ENCODE peak calls at places on chromosomes 6 and 20, in nine cellular contexts. One of them, this sample, is unnamed.

GRCh38 chr6:39684790-39685485 is 40.3 kb downstream of the KIF6 start:
- DNase-seq in lung: no peak
- DNase-seq in A549: peak
- DNase-seq in HCT116: no peak
- DNase-seq in sigmoid colon: no peak
- DNase-seq in neural progenitor cell: no peak
- DNase-seq in left lung: no peak
- DNase-seq in HL-60: no peak
- DNase-seq in CD4-positive, alpha-beta memory T cell: no peak
- DNase-seq in this sample: no peak

GRCh38 chr20:32859961-32860360 is 1.2 kb downstream of the EFCAB8 start:
- DNase-seq in lung: no peak
- DNase-seq in A549: no peak
- DNase-seq in HCT116: no peak
- DNase-seq in sigmoid colon: no peak
- DNase-seq in neural progenitor cell: no peak
- DNase-seq in left lung: no peak
- DNase-seq in HL-60: no peak
- DNase-seq in CD4-positive, alpha-beta memory T cell: no peak
- DNase-seq in this sample: no peak

GRCh38 chr6:105601541-105602174 is 198.8 kb upstream of the PREP start:
- DNase-seq in lung: peak
- DNase-seq in A549: peak
- DNase-seq in HCT116: no peak
- DNase-seq in sigmoid colon: peak
- DNase-seq in neural progenitor cell: no peak
- DNase-seq in left lung: no peak
- DNase-seq in HL-60: peak
- DNase-seq in CD4-positive, alpha-beta memory T cell: peak
- DNase-seq in this sample: no peak

GRCh38 chr6:131001113-131001776 is 61.8 kb downstream of the EPB41L2 start:
- DNase-seq in lung: no peak
- DNase-seq in A549: no peak
- DNase-seq in HCT116: no peak
- DNase-seq in sigmoid colon: no peak
- DNase-seq in neural progenitor cell: no peak
- DNase-seq in left lung: no peak
- DNase-seq in HL-60: no peak
- DNase-seq in CD4-positive, alpha-beta memory T cell: no peak
- DNase-seq in this sample: no peak

GRCh38 chr6:146546440-146546839 is 2.8 kb downstream of the RAB32 start:
- DNase-seq in lung: no peak
- DNase-seq in A549: peak
- DNase-seq in HCT116: no peak
- DNase-seq in sigmoid colon: no peak
- DNase-seq in neural progenitor cell: no peak
- DNase-seq in left lung: no peak
- DNase-seq in HL-60: peak
- DNase-seq in CD4-positive, alpha-beta memory T cell: no peak
- DNase-seq in this sample: no peak

GRCh38 chr6:38345586-38345985 is 294.1 kb downstream of the BTBD9 start:
- DNase-seq in lung: no peak
- DNase-seq in A549: no peak
- DNase-seq in HCT116: no peak
- DNase-seq in sigmoid colon: no peak
- DNase-seq in neural progenitor cell: no peak
- DNase-seq in left lung: no peak
- DNase-seq in HL-60: no peak
- DNase-seq in CD4-positive, alpha-beta memory T cell: no peak
- DNase-seq in this sample: peak

GRCh38 chr6:147675281-147675680 is 166.8 kb downstream of the SAMD5 start:
- DNase-seq in lung: no peak
- DNase-seq in A549: no peak
- DNase-seq in HCT116: no peak
- DNase-seq in sigmoid colon: no peak
- DNase-seq in neural progenitor cell: no peak
- DNase-seq in left lung: no peak
- DNase-seq in HL-60: no peak
- DNase-seq in CD4-positive, alpha-beta memory T cell: no peak
- DNase-seq in this sample: no peak

GRCh38 chr20:62370115-62370806 is 3.1 kb upstream of the LAMA5 start:
- DNase-seq in lung: no peak
- DNase-seq in A549: peak
- DNase-seq in HCT116: no peak
- DNase-seq in sigmoid colon: no peak
- DNase-seq in neural progenitor cell: no peak
- DNase-seq in left lung: no peak
- DNase-seq in HL-60: no peak
- DNase-seq in CD4-positive, alpha-beta memory T cell: no peak
- DNase-seq in this sample: no peak

GRCh38 chr6:110378552-110378951 is 20.4 kb upstream of the METTL24 start:
- DNase-seq in lung: no peak
- DNase-seq in A549: no peak
- DNase-seq in HCT116: no peak
- DNase-seq in sigmoid colon: no peak
- DNase-seq in neural progenitor cell: peak
- DNase-seq in left lung: peak
- DNase-seq in HL-60: no peak
- DNase-seq in CD4-positive, alpha-beta memory T cell: no peak
- DNase-seq in this sample: peak

GRCh38 chr6:37110455-37111155 is 59.3 kb upstream of the PIM1 start:
- DNase-seq in lung: no peak
- DNase-seq in A549: no peak
- DNase-seq in HCT116: no peak
- DNase-seq in sigmoid colon: no peak
- DNase-seq in neural progenitor cell: no peak
- DNase-seq in left lung: no peak
- DNase-seq in HL-60: no peak
- DNase-seq in CD4-positive, alpha-beta memory T cell: no peak
- DNase-seq in this sample: no peak

DNA sequence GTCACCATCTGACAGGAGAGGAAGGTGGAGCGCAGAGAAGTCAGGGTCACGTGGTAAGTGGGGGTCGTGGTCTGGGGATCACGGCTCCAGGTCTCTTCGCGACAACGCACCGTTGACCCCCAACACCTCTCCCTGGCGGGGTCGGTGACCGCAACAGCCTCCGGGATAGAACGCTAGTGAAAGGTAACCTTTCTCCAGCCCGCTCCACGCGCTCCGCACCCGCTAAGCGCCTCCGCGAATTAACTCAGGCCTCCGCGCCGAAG is 600 bp upstream of the SYNJ2 start:
- DNase-seq in lung: no peak
- DNase-seq in A549: no peak
- DNase-seq in HCT116: no peak
- DNase-seq in sigmoid colon: peak
- DNase-seq in neural progenitor cell: no peak
- DNase-seq in left lung: no peak
- DNase-seq in HL-60: peak
- DNase-seq in CD4-positive, alpha-beta memory T cell: no peak
- DNase-seq in this sample: no peak
- H3K27ac ChIP-seq in lung: peak
- H3K27ac ChIP-seq in A549: peak
- H3K27ac ChIP-seq in HCT116: peak
- H3K27ac ChIP-seq in sigmoid colon: peak
- H3K27ac ChIP-seq in neural progenitor cell: no peak
- H3K27ac ChIP-seq in left lung: peak
- H3K27ac ChIP-seq in HL-60: peak
- H3K27ac ChIP-seq in CD4-positive, alpha-beta memory T cell: peak
- H3K27ac ChIP-seq in this sample: peak

GRCh38 chr6:7147051-7147671 is 39.4 kb downstream of the RREB1 start:
- DNase-seq in lung: no peak
- DNase-seq in A549: no peak
- DNase-seq in HCT116: no peak
- DNase-seq in sigmoid colon: no peak
- DNase-seq in neural progenitor cell: peak
- DNase-seq in left lung: no peak
- DNase-seq in HL-60: no peak
- DNase-seq in CD4-positive, alpha-beta memory T cell: no peak
- DNase-seq in this sample: peak
- H3K4me3 ChIP-seq in lung: no peak
- H3K4me3 ChIP-seq in A549: no peak
- H3K4me3 ChIP-seq in HCT116: no peak
- H3K4me3 ChIP-seq in sigmoid colon: no peak
- H3K4me3 ChIP-seq in neural progenitor cell: peak
- H3K4me3 ChIP-seq in left lung: no peak
- H3K4me3 ChIP-seq in HL-60: no peak
- H3K4me3 ChIP-seq in CD4-positive, alpha-beta memory T cell: peak
- H3K4me3 ChIP-seq in this sample: peak

DNA sequence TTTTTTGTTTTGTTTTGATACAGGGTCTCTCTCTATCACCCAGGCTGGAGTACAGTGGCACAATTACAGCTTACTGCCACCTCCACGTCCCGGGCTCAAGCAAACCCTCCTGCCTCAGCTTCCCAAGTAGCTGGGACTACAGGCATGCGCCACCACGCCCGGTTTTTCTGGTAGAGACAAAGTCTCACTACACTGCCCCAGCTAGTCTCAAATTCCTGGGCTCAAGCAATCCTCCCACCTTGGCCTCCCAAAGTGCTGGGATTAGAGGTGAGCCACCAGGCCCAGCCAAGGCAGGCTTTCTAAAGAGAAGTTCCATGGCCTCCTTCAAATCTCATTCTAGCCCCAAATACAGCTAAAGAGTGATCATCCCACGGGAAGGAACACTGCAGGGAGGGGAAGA is 5.2 kb downstream of the MCCD1 start:
- DNase-seq in lung: no peak
- DNase-seq in A549: no peak
- DNase-seq in HCT116: no peak
- DNase-seq in sigmoid colon: no peak
- DNase-seq in neural progenitor cell: no peak
- DNase-seq in left lung: no peak
- DNase-seq in HL-60: no peak
- DNase-seq in CD4-positive, alpha-beta memory T cell: no peak
- DNase-seq in this sample: no peak
- H3K27ac ChIP-seq in lung: no peak
- H3K27ac ChIP-seq in A549: no peak
- H3K27ac ChIP-seq in HCT116: no peak
- H3K27ac ChIP-seq in sigmoid colon: no peak
- H3K27ac ChIP-seq in neural progenitor cell: no peak
- H3K27ac ChIP-seq in left lung: no peak
- H3K27ac ChIP-seq in HL-60: no peak
- H3K27ac ChIP-seq in CD4-positive, alpha-beta memory T cell: no peak
- H3K27ac ChIP-seq in this sample: no peak

GRCh38 chr20:5642155-5642981 is 107.8 kb upstream of the SHLD1 start:
- DNase-seq in lung: peak
- DNase-seq in A549: no peak
- DNase-seq in HCT116: no peak
- DNase-seq in sigmoid colon: peak
- DNase-seq in neural progenitor cell: no peak
- DNase-seq in left lung: no peak
- DNase-seq in HL-60: no peak
- DNase-seq in CD4-positive, alpha-beta memory T cell: no peak
- DNase-seq in this sample: no peak
- H3K4me3 ChIP-seq in lung: no peak
- H3K4me3 ChIP-seq in A549: no peak
- H3K4me3 ChIP-seq in HCT116: no peak
- H3K4me3 ChIP-seq in sigmoid colon: no peak
- H3K4me3 ChIP-seq in neural progenitor cell: no peak
- H3K4me3 ChIP-seq in left lung: no peak
- H3K4me3 ChIP-seq in HL-60: no peak
- H3K4me3 ChIP-seq in CD4-positive, alpha-beta memory T cell: no peak
- H3K4me3 ChIP-seq in this sample: no peak

GRCh38 chr6:113184736-113185135 is 672.4 kb upstream of the MARCKS start:
- DNase-seq in lung: no peak
- DNase-seq in A549: no peak
- DNase-seq in HCT116: no peak
- DNase-seq in sigmoid colon: peak
- DNase-seq in neural progenitor cell: no peak
- DNase-seq in left lung: no peak
- DNase-seq in HL-60: no peak
- DNase-seq in CD4-positive, alpha-beta memory T cell: no peak
- DNase-seq in this sample: no peak

GRCh38 chr6:113182370-113183141 is 674.6 kb upstream of the MARCKS start:
- DNase-seq in lung: no peak
- DNase-seq in A549: peak
- DNase-seq in HCT116: no peak
- DNase-seq in sigmoid colon: no peak
- DNase-seq in neural progenitor cell: no peak
- DNase-seq in left lung: no peak
- DNase-seq in HL-60: no peak
- DNase-seq in CD4-positive, alpha-beta memory T cell: no peak
- DNase-seq in this sample: no peak

GRCh38 chr6:113187671-113188070 is 669.5 kb upstream of the MARCKS start:
- DNase-seq in lung: no peak
- DNase-seq in A549: no peak
- DNase-seq in HCT116: no peak
- DNase-seq in sigmoid colon: no peak
- DNase-seq in neural progenitor cell: no peak
- DNase-seq in left lung: no peak
- DNase-seq in HL-60: no peak
- DNase-seq in CD4-positive, alpha-beta memory T cell: no peak
- DNase-seq in this sample: no peak

GRCh38 chr6:113184291-113184690 is 672.9 kb upstream of the MARCKS start:
- DNase-seq in lung: no peak
- DNase-seq in A549: peak
- DNase-seq in HCT116: no peak
- DNase-seq in sigmoid colon: no peak
- DNase-seq in neural progenitor cell: no peak
- DNase-seq in left lung: no peak
- DNase-seq in HL-60: no peak
- DNase-seq in CD4-positive, alpha-beta memory T cell: no peak
- DNase-seq in this sample: no peak

GRCh38 chr6:113185299-113185698 is 671.8 kb upstream of the MARCKS start:
- DNase-seq in lung: no peak
- DNase-seq in A549: no peak
- DNase-seq in HCT116: no peak
- DNase-seq in sigmoid colon: no peak
- DNase-seq in neural progenitor cell: no peak
- DNase-seq in left lung: no peak
- DNase-seq in HL-60: no peak
- DNase-seq in CD4-positive, alpha-beta memory T cell: no peak
- DNase-seq in this sample: no peak
- H3K27ac ChIP-seq in lung: no peak
- H3K27ac ChIP-seq in A549: no peak
- H3K27ac ChIP-seq in HCT116: no peak
- H3K27ac ChIP-seq in sigmoid colon: no peak
- H3K27ac ChIP-seq in neural progenitor cell: no peak
- H3K27ac ChIP-seq in left lung: no peak
- H3K27ac ChIP-seq in HL-60: no peak
- H3K27ac ChIP-seq in CD4-positive, alpha-beta memory T cell: no peak
- H3K27ac ChIP-seq in this sample: no peak

GRCh38 chr6:154509421-154510143 is 903 bp downstream of the CNKSR3 start:
- DNase-seq in lung: no peak
- DNase-seq in A549: no peak
- DNase-seq in HCT116: no peak
- DNase-seq in sigmoid colon: peak
- DNase-seq in neural progenitor cell: peak
- DNase-seq in left lung: peak
- DNase-seq in HL-60: no peak
- DNase-seq in CD4-positive, alpha-beta memory T cell: no peak
- DNase-seq in this sample: peak
- H3K4me3 ChIP-seq in lung: peak
- H3K4me3 ChIP-seq in A549: peak
- H3K4me3 ChIP-seq in HCT116: peak
- H3K4me3 ChIP-seq in sigmoid colon: peak
- H3K4me3 ChIP-seq in neural progenitor cell: peak
- H3K4me3 ChIP-seq in left lung: peak
- H3K4me3 ChIP-seq in HL-60: peak
- H3K4me3 ChIP-seq in CD4-positive, alpha-beta memory T cell: no peak
- H3K4me3 ChIP-seq in this sample: peak